ENCODE peak calls at places on chromosomes 13 and 19, in seven cellular contexts. A, E, N, C, O, R and M are unnamed samples.

GRCh38 chr19:51689751-51690358 is 3.3 kb upstream of the SPACA6 start:
- DNase-seq in R (peak; percentile 68), O (no peak), A (no peak), E (peak; percentile 65), C (no peak), N (no peak), M (peak; percentile 47)

GRCh38 chr19:34171539-34171876 is 796 bp upstream of the LSM14A start:
- DNase-seq in O (peak; percentile 74), N (no peak), C (no peak), A (no peak), E (no peak), R (no peak), M (peak; percentile 67)

GRCh38 chr13:28250542-28250941 is 112.2 kb downstream of the PAN3 start:
- DNase-seq in O (no peak), C (no peak), A (no peak), R (no peak), N (no peak), E (no peak), M (no peak)

GRCh38 chr13:99015606-99016520 is 38.0 kb upstream of the DOCK9 start:
- DNase-seq in R (no peak), C (peak; percentile 36), E (no peak), O (no peak), N (peak; percentile 37), A (no peak), M (no peak)

GRCh38 chr13:109744512-109745051 is 41.8 kb downstream of the IRS2 start:
- DNase-seq in C (no peak), A (no peak), R (peak; percentile 96), O (peak; percentile 81), E (peak; percentile 80), N (no peak), M (no peak)

GRCh38 chr19:18846862-18847515 is 15.2 kb downstream of the UPF1 start:
- DNase-seq in A (peak; percentile 69), N (peak; percentile 77), C (peak; percentile 61), R (peak; percentile 85), E (peak; percentile 78), O (peak; percentile 53), M (peak; percentile 81)

GRCh38 chr19:54190942-54191670 is at the start of gene TSEN34:
- DNase-seq in C (no peak), N (peak; percentile 85), O (no peak), E (peak; percentile 52), R (peak; percentile 89), A (peak; percentile 79), M (peak; percentile 81)

GRCh38 chr13:52158629-52159158 is 703 bp downstream of the NEK3 start:
- DNase-seq in E (peak; percentile 33), R (peak; percentile 58), O (no peak), N (no peak), C (no peak), A (peak; percentile 62), M (peak; percentile 36)

GRCh38 chr13:113066142-113066455 is 39.5 kb upstream of the F7 start:
- DNase-seq in R (no peak), N (no peak), C (no peak), O (no peak), A (no peak), E (no peak), M (no peak)

GRCh38 chr13:45479661-45480060 is 14.9 kb downstream of the COG3 start:
- DNase-seq in N (no peak), O (no peak), C (no peak), R (no peak), A (no peak), E (no peak), M (no peak)
- H3K4me3 ChIP-seq in N (no peak overlapping the region), O (no peak overlapping the region), C (no peak overlapping the region), R (no peak overlapping the region), A (no peak overlapping the region), E (no peak overlapping the region), M (no peak overlapping the region)

GRCh38 chr13:106942558-106942957 is 374.6 kb upstream of the ARGLU1 start:
- DNase-seq in O (no peak), N (no peak), R (no peak), A (no peak), E (no peak), C (no peak), M (no peak)
- H3K4me3 ChIP-seq in O (no peak overlapping the region), N (no peak overlapping the region), R (no peak overlapping the region), A (no peak overlapping the region), E (no peak overlapping the region), C (no peak overlapping the region), M (no peak overlapping the region)

GRCh38 chr13:43787998-43788397 is 1.2 kb upstream of the ENOX1 start:
- DNase-seq in O (no peak), C (no peak), E (peak; percentile 27), R (peak; percentile 65), N (no peak), A (no peak), M (no peak)
- H3K4me3 ChIP-seq in O (no peak overlapping the region), C (no peak overlapping the region), E (no peak overlapping the region), R (no peak overlapping the region), N (peak overlapping the region; percentile 83), A (no peak overlapping the region), M (peak overlapping the region; percentile 62)

DNA sequence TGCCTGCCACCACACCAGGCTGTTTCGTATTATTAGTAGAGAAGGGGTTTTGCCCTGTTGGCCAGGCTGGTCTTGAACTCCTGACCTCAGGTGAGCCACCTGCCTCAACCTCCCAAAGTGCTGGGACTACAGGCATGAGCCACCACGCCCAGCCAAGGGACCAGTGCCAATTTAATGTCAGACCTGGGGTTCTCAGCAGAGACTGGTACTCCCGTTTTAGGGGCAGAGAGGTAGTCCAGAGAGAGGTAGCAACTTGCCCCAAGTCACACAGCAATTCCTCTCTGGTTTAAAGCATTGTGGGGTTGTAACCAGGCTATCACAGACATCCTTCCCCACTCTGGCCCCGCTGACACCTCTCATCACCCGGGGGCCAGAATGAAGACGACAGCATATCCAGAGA is 112.1 kb downstream of the PTPRS start:
- DNase-seq in O (no peak), N (no peak), C (no peak), A (no peak), R (no peak), E (no peak), M (no peak)
- H3K4me3 ChIP-seq in O (no peak overlapping the region), N (no peak overlapping the region), C (no peak overlapping the region), A (no peak overlapping the region), R (no peak overlapping the region), E (no peak overlapping the region), M (no peak overlapping the region)

GRCh38 chr13:30292325-30292724 is 15.0 kb downstream of the KATNAL1 start:
- DNase-seq in R (no peak), C (no peak), E (no peak), A (no peak), O (no peak), N (no peak), M (no peak)
- H3K4me3 ChIP-seq in R (no peak overlapping the region), C (no peak overlapping the region), E (no peak overlapping the region), A (no peak overlapping the region), O (no peak overlapping the region), N (no peak overlapping the region), M (no peak overlapping the region)